ENCODE peak calls at places on chromosomes 16 and 17, in nine cellular contexts. C is fibroblast of the aortic adventitia, S is AG09309, F is psoas muscle, R is breast epithelium, U is HepG2, W is endothelial cell of umbilical vein, Z is GM23248, G is PC-9. L is an unnamed sample.

GRCh38 chr17:71118039-71118438 is 948.7 kb downstream of the KCNJ2 start:
- DNase-seq in C (no peak), S (no peak), F (no peak), R (no peak), U (no peak), W (no peak), Z (peak), G (peak), L (peak)

GRCh38 chr16:48911700-48912099 is 301.7 kb upstream of the N4BP1 start:
- DNase-seq in C (peak), S (no peak), F (no peak), R (no peak), U (no peak), W (no peak), Z (peak), G (no peak), L (peak)

GRCh38 chr17:59311051-59311468 is 20.4 kb upstream of the YPEL2 start:
- DNase-seq in C (peak), S (no peak), F (no peak), R (no peak), U (peak), W (peak), Z (peak), G (peak), L (peak)

GRCh38 chr17:17568772-17569195 is 22.7 kb downstream of the PEMT start:
- DNase-seq in C (peak), S (no peak), F (peak), R (peak), U (peak), W (peak), Z (peak), G (peak), L (peak)

GRCh38 chr17:79424471-79425185 is 186.2 kb downstream of the RBFOX3 start:
- DNase-seq in C (no peak), S (no peak), F (no peak), R (no peak), U (no peak), W (no peak), Z (no peak), G (no peak), L (no peak)

GRCh38 chr16:86286991-86287640 is 223.2 kb upstream of the FOXF1 start:
- DNase-seq in C (no peak), S (no peak), F (no peak), R (no peak), U (no peak), W (no peak), Z (no peak), G (no peak), L (no peak)

GRCh38 chr17:2958706-2959222 is 104.6 kb downstream of the OR1D5 start:
- DNase-seq in C (no peak), S (no peak), F (no peak), R (no peak), U (no peak), W (no peak), Z (no peak), G (no peak), L (no peak)

GRCh38 chr17:61475726-61476125 is 23.5 kb downstream of the TBX4 start:
- DNase-seq in C (peak), S (no peak), F (no peak), R (no peak), U (no peak), W (no peak), Z (peak), G (no peak), L (peak)

GRCh38 chr16:76955629-76956028 is 235.4 kb upstream of the MON1B start:
- DNase-seq in C (peak), S (no peak), F (no peak), R (no peak), U (no peak), W (no peak), Z (no peak), G (no peak), L (peak)

GRCh38 chr17:63275318-63275967 is 170.7 kb downstream of the CYB561 start:
- DNase-seq in C (peak), S (peak), F (no peak), R (no peak), U (peak), W (peak), Z (peak), G (peak), L (peak)

GRCh38 chr17:12098568-12098967 is 77.9 kb downstream of the MAP2K4 start:
- DNase-seq in C (no peak), S (no peak), F (no peak), R (no peak), U (no peak), W (no peak), Z (no peak), G (no peak), L (no peak)

GRCh38 chr17:78806451-78806850 is 24.4 kb upstream of the CYTH1 start:
- DNase-seq in C (no peak), S (no peak), F (no peak), R (no peak), U (no peak), W (no peak), Z (no peak), G (no peak), L (peak)

GRCh38 chr17:77126519-77126918 is 14.2 kb upstream of the SEC14L1 start:
- DNase-seq in C (no peak), S (no peak), F (no peak), R (peak), U (no peak), W (peak), Z (no peak), G (peak), L (no peak)

GRCh38 chr17:31321481-31321880 is at the start of gene EVI2A:
- DNase-seq in C (peak), S (peak), F (no peak), R (no peak), U (no peak), W (peak), Z (peak), G (no peak), L (peak)

GRCh38 chr16:80273635-80274538 is 266.9 kb upstream of the DYNLRB2 start:
- DNase-seq in C (peak), S (peak), F (no peak), R (no peak), U (no peak), W (no peak), Z (peak), G (no peak), L (peak)

GRCh38 chr17:27896656-27897055 is 3.5 kb upstream of the LYRM9 start:
- DNase-seq in C (no peak), S (no peak), F (no peak), R (no peak), U (no peak), W (no peak), Z (no peak), G (no peak), L (no peak)

GRCh38 chr17:17736205-17737183 is 55.2 kb downstream of the RAI1 start:
- DNase-seq in C (peak), S (no peak), F (no peak), R (no peak), U (no peak), W (no peak), Z (no peak), G (no peak), L (no peak)

GRCh38 chr16:85662036-85662812 is 26.5 kb downstream of the GINS2 start:
- DNase-seq in C (no peak), S (no peak), F (no peak), R (no peak), U (no peak), W (no peak), Z (no peak), G (no peak), L (no peak)

GRCh38 chr17:65142247-65142646 is 5.1 kb downstream of the RGS9 start:
- DNase-seq in C (no peak), S (no peak), F (no peak), R (no peak), U (no peak), W (no peak), Z (no peak), G (no peak), L (no peak)

GRCh38 chr17:37791985-37792384 is 47.1 kb upstream of the HNF1B start:
- DNase-seq in C (no peak), S (no peak), F (no peak), R (no peak), U (no peak), W (no peak), Z (no peak), G (no peak), L (no peak)

GRCh38 chr16:30110661-30111060 is 2.7 kb downstream of the GDPD3 start:
- DNase-seq in C (peak), S (no peak), F (no peak), R (no peak), U (no peak), W (no peak), Z (no peak), G (no peak), L (peak)

GRCh38 chr16:86601356-86601755 is 23.0 kb downstream of the FOXL1 start:
- DNase-seq in C (no peak), S (no peak), F (no peak), R (no peak), U (no peak), W (no peak), Z (no peak), G (no peak), L (no peak)

GRCh38 chr16:55917373-55917919 is 42.3 kb upstream of the CES5A start:
- DNase-seq in C (no peak), S (no peak), F (no peak), R (no peak), U (no peak), W (no peak), Z (no peak), G (no peak), L (no peak)

GRCh38 chr16:20674684-20675487 is 22.6 kb downstream of the ACSM1 start:
- DNase-seq in C (no peak), S (no peak), F (no peak), R (no peak), U (peak), W (peak), Z (no peak), G (peak), L (no peak)
- H3K4me3 ChIP-seq in C (peak), S (no peak), F (peak), R (peak), U (peak), W (no peak), Z (no peak), G (no peak), L (no peak)

DNA sequence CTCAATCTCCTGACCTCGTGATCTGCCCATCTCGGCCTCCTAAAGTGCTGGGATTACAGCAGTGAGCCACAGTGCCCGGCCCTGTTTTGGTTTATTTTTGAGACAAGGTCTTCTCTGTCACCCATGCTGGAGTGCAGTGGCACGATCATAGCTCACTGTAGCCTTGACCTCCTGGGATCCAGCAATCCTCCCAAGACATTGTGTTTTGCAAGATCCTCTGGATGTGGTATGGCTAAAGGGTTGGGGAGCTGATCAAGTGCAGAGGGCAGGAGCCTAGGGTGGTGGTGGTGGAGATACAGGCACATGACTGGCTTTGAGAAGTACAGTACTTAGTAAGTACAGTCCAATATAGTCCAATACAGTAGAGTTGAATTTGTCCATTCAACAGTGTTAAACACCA is 16.6 kb upstream of the TNS4 start:
- DNase-seq in C (no peak), S (no peak), F (no peak), R (no peak), U (no peak), W (no peak), Z (no peak), G (no peak), L (no peak)
- H3K4me3 ChIP-seq in C (no peak), S (no peak), F (no peak), R (no peak), U (no peak), W (no peak), Z (no peak), G (no peak), L (no peak)

GRCh38 chr16:675884-676564 is 553 bp downstream of the RHBDL1 start:
- DNase-seq in C (no peak), S (no peak), F (no peak), R (no peak), U (no peak), W (no peak), Z (no peak), G (no peak), L (no peak)

GRCh38 chr16:673399-673991 is 2.0 kb upstream of the RHBDL1 start:
- DNase-seq in C (no peak), S (no peak), F (no peak), R (no peak), U (no peak), W (no peak), Z (no peak), G (no peak), L (no peak)

GRCh38 chr16:674214-674881 is 1.1 kb upstream of the RHBDL1 start:
- DNase-seq in C (no peak), S (no peak), F (no peak), R (no peak), U (no peak), W (no peak), Z (no peak), G (no peak), L (no peak)

GRCh38 chr16:676565-677297 is 1.3 kb downstream of the RHBDL1 start:
- DNase-seq in C (no peak), S (no peak), F (no peak), R (peak), U (no peak), W (no peak), Z (no peak), G (peak), L (no peak)

DNA sequence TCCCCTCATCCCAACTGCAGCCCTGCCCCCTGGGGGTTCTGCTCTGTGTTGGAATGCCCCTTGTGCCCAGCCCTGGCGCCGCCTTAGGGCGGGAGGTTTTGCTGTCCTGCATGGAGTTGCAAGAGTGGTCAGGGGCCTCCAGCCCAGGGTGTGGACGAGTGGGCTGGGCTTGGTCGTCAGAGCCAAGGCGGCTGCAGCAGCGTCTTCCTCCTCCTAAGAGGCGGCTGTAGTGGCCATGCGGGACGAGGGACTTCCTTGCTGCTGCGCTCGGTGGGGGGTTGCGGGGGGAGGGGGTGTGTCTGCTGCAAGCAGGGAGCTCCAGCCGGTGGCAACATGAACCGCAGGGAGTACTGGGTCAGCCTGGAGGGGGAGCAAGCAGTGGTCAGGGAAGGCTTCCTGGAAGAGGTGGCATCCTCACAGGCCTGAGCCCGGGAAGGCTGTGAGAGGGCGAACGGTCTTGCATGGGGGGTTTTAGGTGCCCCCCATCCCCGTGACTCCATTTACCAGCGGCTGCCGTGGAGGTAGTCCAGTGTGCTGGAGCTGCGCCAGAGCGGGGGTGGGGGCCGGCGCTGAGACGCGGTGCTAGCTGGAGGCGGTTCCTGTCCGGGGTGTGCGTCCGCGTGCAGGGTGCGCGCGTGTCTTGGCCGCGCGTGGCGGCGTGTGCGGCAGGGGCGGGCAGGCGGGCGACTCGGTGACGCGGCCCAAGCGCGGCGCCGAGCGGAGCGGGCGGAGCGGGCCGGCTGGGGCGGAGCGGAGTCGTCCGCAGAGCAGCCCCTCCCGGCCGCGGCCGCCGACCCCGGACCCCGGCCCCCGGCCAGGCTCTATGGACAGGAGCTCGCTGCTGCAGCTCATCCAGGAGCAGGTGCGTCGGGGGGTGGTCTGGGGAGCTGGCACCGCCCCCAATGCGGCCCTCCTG is at the start of gene RHBDL1:
- DNase-seq in C (peak), S (no peak), F (no peak), R (no peak), U (peak), W (no peak), Z (peak), G (no peak), L (peak)
- H3K4me3 ChIP-seq in C (peak), S (peak), F (peak), R (peak), U (peak), W (no peak), Z (peak), G (no peak), L (peak)

DNA sequence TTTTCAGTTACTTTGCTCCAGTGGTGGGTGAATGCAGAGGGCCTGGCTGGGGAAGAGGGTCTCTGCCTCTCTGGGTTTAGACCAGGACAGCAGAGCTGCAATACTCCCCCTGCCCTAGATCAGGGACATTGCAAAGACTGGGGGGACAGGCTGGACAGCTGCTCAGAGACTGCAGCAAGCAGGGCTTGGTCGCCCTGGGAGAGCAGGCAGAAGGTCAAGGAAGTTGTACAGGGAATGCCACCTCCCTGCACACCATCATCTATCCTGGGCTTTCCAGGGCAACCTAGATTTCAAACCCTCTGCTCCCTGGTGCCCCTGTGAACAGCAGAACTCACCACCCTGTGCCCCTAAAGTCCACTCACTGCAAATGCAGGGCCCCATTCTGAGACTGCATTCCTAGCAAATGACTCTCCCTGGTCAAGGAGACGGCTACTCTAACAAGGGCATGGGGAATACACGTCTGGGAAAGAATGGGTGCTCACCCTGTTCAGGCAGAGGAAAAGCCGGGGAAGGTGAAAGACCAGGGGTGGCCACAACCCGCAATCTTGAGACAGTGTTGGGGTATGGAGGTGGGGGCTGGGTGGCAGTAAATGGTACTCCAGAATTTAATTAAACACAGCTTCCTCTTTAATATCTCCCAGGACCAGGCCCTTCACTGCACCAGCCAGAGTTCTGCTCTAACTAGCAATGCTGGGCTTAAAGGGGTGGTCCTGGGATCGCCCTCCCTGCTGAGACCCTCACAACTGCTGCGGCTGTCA is 1.0 kb downstream of the KIFC3 start:
- DNase-seq in C (peak), S (no peak), F (peak), R (no peak), U (no peak), W (peak), Z (peak), G (peak), L (peak)
- H3K4me3 ChIP-seq in C (peak), S (peak), F (peak), R (peak), U (peak), W (peak), Z (peak), G (peak), L (peak)

DNA sequence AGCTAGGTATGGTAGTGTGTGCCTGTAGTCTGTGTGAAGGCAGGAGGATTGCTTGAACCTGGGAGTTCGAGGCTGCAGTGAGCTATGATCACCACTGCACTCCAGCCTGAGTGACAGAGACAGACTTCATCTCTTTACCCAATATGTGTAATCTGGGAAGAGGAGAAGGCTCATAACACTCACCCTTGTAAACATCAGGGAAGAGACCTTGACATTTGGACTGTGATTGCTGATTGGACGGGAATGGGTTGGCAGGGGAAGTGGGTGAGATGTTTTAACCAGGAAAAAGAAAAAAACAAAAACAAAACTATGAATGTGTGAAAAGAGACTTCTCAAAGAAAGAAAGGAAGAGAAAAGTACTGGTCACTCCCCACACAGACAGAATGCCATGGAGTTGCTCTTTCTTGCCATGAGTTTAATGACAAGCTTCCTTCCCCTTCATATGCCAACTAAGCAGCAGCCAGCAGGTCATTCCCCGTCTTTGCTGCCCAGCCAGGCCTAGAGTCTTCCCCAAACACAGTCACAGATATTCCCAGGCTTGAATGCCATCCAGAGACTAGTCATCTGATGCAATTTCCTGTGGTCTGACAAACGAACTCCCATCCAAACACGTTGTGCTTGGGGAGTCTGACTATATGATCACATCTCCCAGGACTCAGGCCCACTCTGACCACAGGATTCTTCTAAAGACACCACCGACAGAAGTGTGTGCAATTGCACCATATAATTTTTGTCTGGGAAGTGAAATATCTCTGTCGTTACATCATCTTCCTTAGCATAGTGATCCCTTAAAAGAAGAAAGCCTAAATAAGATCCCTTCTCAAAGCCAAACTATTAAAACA is 3.6 kb upstream of the XAF1 start:
- DNase-seq in C (peak), S (peak), F (peak), R (peak), U (peak), W (peak), Z (peak), G (peak), L (peak)
- H3K4me3 ChIP-seq in C (no peak), S (no peak), F (no peak), R (peak), U (no peak), W (no peak), Z (peak), G (peak), L (no peak)

GRCh38 chr16:65991149-65991701 is 375.3 kb upstream of the CDH5 start:
- DNase-seq in C (no peak), S (no peak), F (no peak), R (peak), U (no peak), W (no peak), Z (no peak), G (no peak), L (no peak)

GRCh38 chr16:65989861-65990260 is 376.6 kb upstream of the CDH5 start:
- DNase-seq in C (peak), S (no peak), F (no peak), R (no peak), U (no peak), W (no peak), Z (no peak), G (no peak), L (peak)

DNA sequence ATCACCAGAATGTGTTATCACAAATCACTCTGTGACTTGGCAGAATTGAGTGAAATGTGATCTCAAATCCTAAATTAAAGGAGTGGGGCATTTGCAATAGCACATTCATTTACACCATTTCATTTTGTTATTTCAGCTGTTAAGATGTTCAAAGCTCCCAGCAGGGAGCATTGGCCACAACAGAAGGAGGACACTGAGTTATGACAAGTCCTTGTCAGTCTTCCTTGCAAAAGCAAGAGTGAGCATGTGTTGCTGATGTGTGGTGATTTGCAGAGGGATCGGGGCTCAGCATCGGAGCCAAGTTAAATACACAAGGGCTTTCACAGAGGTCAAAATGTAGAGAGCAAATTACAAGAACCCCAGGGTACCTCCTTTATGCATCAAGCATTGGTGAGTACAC is 372.2 kb upstream of the CDH5 start:
- DNase-seq in C (no peak), S (no peak), F (no peak), R (no peak), U (no peak), W (no peak), Z (no peak), G (no peak), L (no peak)
- H3K4me3 ChIP-seq in C (no peak), S (no peak), F (no peak), R (no peak), U (no peak), W (no peak), Z (no peak), G (no peak), L (no peak)